ENCODE peak calls at places on chromosomes 2 and 18, in seven cellular contexts. M, F, A, B, P, G and I are unnamed samples.

GRCh38 chr18:63848159-63848558 is 39.3 kb upstream of the SERPINB2 start:
- DNase-seq in M (peak), B (peak), G (peak), A (peak), F (no peak), P (peak), I (peak)

GRCh38 chr2:42569116-42569711 is 782 bp downstream of the MTA3 start:
- DNase-seq in M (peak), P (peak), G (peak), F (no peak), B (peak), A (peak), I (peak)

GRCh38 chr2:150607471-150607870 is 120.0 kb upstream of the RND3 start:
- DNase-seq in M (peak), F (no peak), P (peak), B (no peak), A (no peak), G (no peak), I (no peak)

GRCh38 chr2:44100351-44100750 is 68.3 kb upstream of the PPM1B start:
- DNase-seq in P (peak), F (no peak), M (peak), G (peak), A (peak), B (peak), I (peak)

GRCh38 chr2:172148246-172148645 is 45.5 kb upstream of the DLX2 start:
- DNase-seq in M (no peak), B (no peak), P (peak), F (no peak), G (no peak), A (no peak), I (no peak)

GRCh38 chr2:218354850-218355443 is 1.7 kb upstream of the CATIP start:
- DNase-seq in B (no peak), G (no peak), M (no peak), P (no peak), F (no peak), A (no peak), I (no peak)

GRCh38 chr2:60335533-60336237 is 217.8 kb downstream of the BCL11A start:
- DNase-seq in G (no peak), B (no peak), A (no peak), P (no peak), F (no peak), M (no peak), I (no peak)

GRCh38 chr2:188902906-188903305 is 71.3 kb upstream of the COL3A1 start:
- DNase-seq in B (peak), F (no peak), M (peak), G (peak), P (peak), A (peak), I (no peak)

GRCh38 chr18:1995041-1995612 is 576.2 kb downstream of the METTL4 start:
- DNase-seq in M (no peak), B (no peak), P (no peak), A (no peak), G (no peak), F (no peak), I (no peak)

GRCh38 chr18:31760695-31761094 is at the start of gene SLC25A52:
- DNase-seq in F (no peak), M (no peak), G (no peak), P (no peak), A (no peak), B (no peak), I (no peak)

GRCh38 chr2:221816566-221816965 is 244.5 kb upstream of the EPHA4 start:
- DNase-seq in F (no peak), A (no peak), G (no peak), B (no peak), M (no peak), P (no peak), I (no peak)

GRCh38 chr2:71661782-71662181 is 208.4 kb downstream of the DYSF start:
- DNase-seq in F (no peak), G (no peak), P (no peak), A (no peak), B (no peak), M (no peak), I (no peak)

GRCh38 chr2:105071379-105071778 is 33.5 kb downstream of the MRPS9 start:
- DNase-seq in M (no peak), P (no peak), F (no peak), B (no peak), A (no peak), G (no peak), I (no peak)

GRCh38 chr2:202870431-202871160 is 970 bp downstream of the ICA1L start:
- DNase-seq in P (peak), G (peak), A (peak), M (peak), F (peak), B (peak), I (peak)

GRCh38 chr2:8312861-8313768 is 368.7 kb upstream of the ID2 start:
- DNase-seq in A (peak), F (no peak), G (no peak), M (no peak), P (no peak), B (no peak), I (no peak)

GRCh38 chr18:79902075-79902474 is 49.4 kb downstream of the SLC66A2 start:
- DNase-seq in P (no peak), G (no peak), M (no peak), B (no peak), F (no peak), A (no peak), I (no peak)

GRCh38 chr2:216775043-216775453 is 79.7 kb upstream of the IGFBP5 start:
- DNase-seq in B (peak), M (peak), P (peak), G (peak), F (no peak), A (peak), I (peak)

GRCh38 chr18:65206551-65207260 is 544.1 kb upstream of the CDH7 start:
- DNase-seq in M (no peak), P (no peak), F (no peak), A (no peak), B (no peak), G (no peak), I (no peak)

GRCh38 chr2:197259470-197259999 is 51.0 kb downstream of the ANKRD44 start:
- DNase-seq in M (no peak), F (no peak), A (no peak), P (no peak), G (no peak), B (no peak), I (no peak)

GRCh38 chr2:98936133-98936916 is at the start of gene CRACDL:
- DNase-seq in F (no peak), G (peak), B (peak), A (no peak), P (no peak), M (no peak), I (no peak)

GRCh38 chr2:224211821-224212220 is 172.7 kb upstream of the SERPINE2 start:
- DNase-seq in F (no peak), P (peak), G (no peak), M (peak), B (no peak), A (no peak), I (no peak)